ENCODE peak calls at places on chromosomes 4 and X, in four cellular contexts. N is OCI-LY7, M is endothelial cell of umbilical vein, H is kidney. A is an unnamed sample.

GRCh38 chr4:181933471-181933870 is 309.7 kb upstream of the TENM3 start:
- DNase-seq in N (no peak), M (no peak), H (no peak), A (no peak)

GRCh38 chr4:45442466-45442865 is 681.4 kb downstream of the GABRG1 start:
- DNase-seq in N (no peak), M (no peak), H (no peak), A (no peak)

GRCh38 chr4:71713611-71714203 is 70.2 kb downstream of the GC start:
- DNase-seq in N (peak), M (peak), H (no peak), A (no peak)

GRCh38 chr4:157170321-157170720 is 50.2 kb upstream of the GRIA2 start:
- DNase-seq in N (no peak), M (no peak), H (no peak), A (no peak)

GRCh38 chrX:41086627-41086932 is 1.3 kb downstream of the USP9X start:
- DNase-seq in N (no peak), M (no peak), H (no peak), A (no peak)

GRCh38 chr4:119040711-119041185 is 94.9 kb upstream of the MYOZ2 start:
- DNase-seq in N (no peak), M (no peak), H (no peak), A (no peak)

GRCh38 chr4:112189754-112190153 is 41.8 kb upstream of the AP1AR start:
- DNase-seq in N (no peak), M (peak), H (no peak), A (no peak)

GRCh38 chr4:67885727-67886126 is 1.9 kb upstream of the TMPRSS11D start:
- DNase-seq in N (no peak), M (peak), H (no peak), A (no peak)

GRCh38 chr4:99655315-99656081 is 2.1 kb downstream of the C4orf54 start:
- DNase-seq in N (no peak), M (peak), H (no peak), A (no peak)

GRCh38 chr4:28251831-28252230 is 1391.2 kb downstream of the STIM2 start:
- DNase-seq in N (no peak), M (no peak), H (no peak), A (no peak)

GRCh38 chr4:7398104-7398423 is 36.7 kb downstream of the PSAPL1 start:
- DNase-seq in N (no peak), M (no peak), H (no peak), A (no peak)

GRCh38 chrX:123860983-123861382 is 1.1 kb downstream of the XIAP start:
- DNase-seq in N (peak), M (peak), H (no peak), A (no peak)

GRCh38 chr4:53592128-53592527 is 842 bp upstream of the LNX1 start:
- DNase-seq in N (no peak), M (peak), H (no peak), A (no peak)

GRCh38 chrX:15579778-15580747 is 20.7 kb downstream of the ACE2 start:
- DNase-seq in N (no peak), M (peak), H (no peak), A (no peak)

GRCh38 chrX:110403436-110403835 is 44.8 kb downstream of the RTL9 start:
- DNase-seq in N (no peak), M (no peak), H (no peak), A (no peak)

GRCh38 chrX:51860679-51861078 is 32.7 kb upstream of the MAGED1 start:
- DNase-seq in N (peak), M (peak), H (no peak), A (no peak)

GRCh38 chr4:23889368-23889767 is 479 bp downstream of the PPARGC1A start:
- DNase-seq in N (no peak), M (no peak), H (no peak), A (no peak)

GRCh38 chr4:142238589-142238988 is 602.2 kb downstream of the IL15 start:
- DNase-seq in N (no peak), M (no peak), H (no peak), A (no peak)

GRCh38 chr4:40211224-40212185 is 14.7 kb downstream of the RHOH start:
- DNase-seq in N (no peak), M (no peak), H (no peak), A (no peak)

GRCh38 chrX:151984328-151984727 is 9.9 kb upstream of the GABRE start:
- DNase-seq in N (no peak), M (peak), H (no peak), A (no peak)

GRCh38 chr4:166896254-166896653 is 338.0 kb downstream of the SPOCK3 start:
- DNase-seq in N (no peak), M (no peak), H (peak), A (no peak)

GRCh38 chr4:85489273-85489672 is 14.3 kb downstream of the ARHGAP24 start:
- DNase-seq in N (no peak), M (no peak), H (no peak), A (no peak)

GRCh38 chr4:22480928-22481327 is 34.9 kb downstream of the ADGRA3 start:
- DNase-seq in N (no peak), M (no peak), H (no peak), A (no peak)

GRCh38 chr4:19678763-19679162 is 572.9 kb upstream of the SLIT2 start:
- DNase-seq in N (no peak), M (no peak), H (no peak), A (no peak)

GRCh38 chr4:89031272-89031671 is 25.7 kb downstream of the FAM13A start:
- DNase-seq in N (no peak), M (no peak), H (no peak), A (no peak)

GRCh38 chr4:173990126-173990878 is 293.2 kb downstream of the FBXO8 start:
- DNase-seq in N (peak), M (peak), H (no peak), A (no peak)

GRCh38 chr4:98658287-98659105 is at the start of gene TSPAN5:
- DNase-seq in N (peak), M (peak), H (peak), A (peak)

GRCh38 chr4:78749972-78750727 is 26.0 kb upstream of the BMP2K start:
- DNase-seq in N (peak), M (peak), H (no peak), A (no peak)

GRCh38 chr4:7805533-7806079 is 134.1 kb downstream of the AFAP1 start:
- DNase-seq in N (no peak), M (peak), H (peak), A (peak)

GRCh38 chr4:7978489-7978888 is 38.8 kb upstream of the AFAP1 start:
- DNase-seq in N (no peak), M (no peak), H (no peak), A (no peak)

GRCh38 chrX:19842542-19842941 is 44.9 kb downstream of the SH3KBP1 start:
- DNase-seq in N (no peak), M (no peak), H (no peak), A (peak)

GRCh38 chrX:40646489-40647306 is 663 bp downstream of the CXorf38 start:
- DNase-seq in N (peak), M (peak), H (peak), A (peak)

GRCh38 chrX:110944323-110944761 is 148.7 kb upstream of the CHRDL1 start:
- DNase-seq in N (no peak), M (no peak), H (no peak), A (no peak)

GRCh38 chrX:21975242-21975641 is 34.7 kb downstream of the SMS start:
- DNase-seq in N (no peak), M (no peak), H (no peak), A (no peak)

GRCh38 chrX:21972721-21973120 is 32.2 kb downstream of the SMS start:
- DNase-seq in N (no peak), M (peak), H (no peak), A (no peak)

GRCh38 chrX:21974011-21974385 is 33.5 kb downstream of the SMS start:
- DNase-seq in N (no peak), M (no peak), H (no peak), A (no peak)

GRCh38 chrX:21972046-21972445 is 31.5 kb downstream of the SMS start:
- DNase-seq in N (no peak), M (no peak), H (no peak), A (no peak)

GRCh38 chrX:21973321-21974010 is 33.0 kb downstream of the SMS start:
- DNase-seq in N (no peak), M (no peak), H (no peak), A (no peak)
- H3K27ac ChIP-seq in N (no peak), M (peak), H (peak), A (peak)

DNA sequence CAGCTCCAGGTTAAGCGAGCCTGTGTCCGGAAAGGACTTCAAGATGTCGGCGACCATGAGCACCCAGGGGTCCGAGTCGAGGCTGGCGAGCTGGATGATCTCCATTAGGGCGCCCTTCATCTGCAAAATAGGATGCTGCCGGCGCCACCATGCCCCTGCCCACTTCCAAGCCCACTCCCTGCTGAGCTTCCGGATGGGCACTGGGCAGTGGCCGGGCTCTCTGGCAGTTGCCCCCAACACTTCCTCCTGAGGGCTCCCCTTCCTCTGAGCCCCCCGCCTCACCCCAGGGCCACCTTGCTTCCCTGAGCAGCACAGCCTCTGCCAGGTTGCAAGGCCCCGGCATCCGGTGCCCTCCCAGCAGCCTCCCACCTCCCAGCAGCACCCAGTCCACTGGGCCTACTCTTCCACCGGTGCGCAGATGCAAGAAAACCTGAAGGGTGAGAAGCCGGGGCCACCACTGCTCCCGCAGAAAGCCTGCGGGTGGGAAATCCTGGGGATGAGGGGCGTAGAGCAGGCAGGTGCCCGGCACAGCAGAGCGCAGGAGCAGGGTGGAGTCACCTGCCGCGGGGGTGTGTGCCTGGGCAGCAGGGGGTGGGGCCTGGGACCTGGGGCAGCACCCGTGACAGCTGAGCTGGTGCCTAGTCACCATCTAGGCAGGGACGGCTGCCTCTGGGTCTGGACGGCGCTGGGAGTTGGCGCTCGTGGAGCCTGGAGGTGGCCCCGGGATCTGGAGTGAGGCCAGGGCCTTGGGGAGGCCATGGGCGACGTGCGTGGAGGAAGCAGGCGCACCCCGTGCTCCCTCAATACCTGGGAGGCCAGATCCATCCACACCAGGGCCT is 17.0 kb downstream of the NELFA start:
- DNase-seq in N (no peak), M (no peak), H (peak), A (peak)
- H3K4me3 ChIP-seq in N (no peak), M (no peak), H (no peak), A (no peak)

DNA sequence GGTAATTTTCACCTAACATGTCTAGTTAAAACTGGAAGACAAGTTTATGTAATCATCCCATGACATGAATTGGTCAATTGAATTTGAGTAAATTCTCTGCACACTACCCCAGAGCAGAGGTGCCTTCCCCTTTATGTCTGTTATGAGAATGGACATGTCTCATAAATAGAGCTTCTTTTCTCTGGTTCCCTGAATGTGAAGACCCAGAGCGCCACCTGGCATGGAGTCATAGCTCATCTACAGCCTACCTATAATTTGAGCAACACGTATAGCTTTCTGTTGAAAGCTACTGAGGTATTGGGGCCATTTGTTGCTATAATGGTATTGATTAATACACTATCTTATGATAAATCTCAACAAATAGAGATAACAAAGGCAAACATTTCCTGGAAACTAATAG is 626.5 kb upstream of the GALNTL6 start:
- DNase-seq in N (no peak), M (no peak), H (no peak), A (no peak)
- TF ChIP-seq CTCF in N (peak), M (no peak), H (peak), A (no peak)

DNA sequence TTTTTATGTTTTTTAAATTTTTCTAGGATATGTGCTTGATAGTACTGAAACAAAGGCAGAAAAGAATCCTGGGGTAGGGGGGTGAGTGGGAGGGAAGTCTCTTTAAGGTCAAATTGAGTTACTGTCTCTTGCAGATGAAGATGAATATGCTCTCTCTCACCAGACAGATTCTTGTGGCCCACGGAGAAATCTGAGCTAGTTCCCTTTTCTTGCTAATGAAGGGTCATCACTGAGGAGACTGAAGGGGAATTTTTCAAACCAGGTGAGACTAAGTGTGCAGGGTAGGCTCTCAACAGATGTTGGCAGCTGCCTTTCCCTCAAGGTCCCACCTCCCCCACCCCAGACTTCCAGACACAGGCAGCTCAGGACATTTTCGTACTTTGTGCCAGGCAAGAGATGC is 21.5 kb downstream of the FAM9C start:
- DNase-seq in N (peak), M (no peak), H (no peak), A (no peak)
- H3K27ac ChIP-seq in N (no peak), M (no peak), H (no peak), A (no peak)

GRCh38 chr4:80294206-80294605 is 27.7 kb downstream of the FGF5 start:
- DNase-seq in N (no peak), M (no peak), H (no peak), A (no peak)

GRCh38 chr4:80295331-80295730 is 28.9 kb downstream of the FGF5 start:
- DNase-seq in N (no peak), M (no peak), H (no peak), A (no peak)

GRCh38 chr4:80295841-80296240 is 29.4 kb downstream of the FGF5 start:
- DNase-seq in N (no peak), M (no peak), H (no peak), A (no peak)
- H3K4me3 ChIP-seq in N (no peak), M (no peak), H (no peak), A (no peak)

GRCh38 chr4:83605216-83605615 is 69.3 kb downstream of the GPAT3 start:
- DNase-seq in N (no peak), M (no peak), H (no peak), A (no peak)

GRCh38 chr4:83606435-83606834 is 70.5 kb downstream of the GPAT3 start:
- DNase-seq in N (no peak), M (no peak), H (no peak), A (no peak)

GRCh38 chr4:83604315-83604714 is 68.4 kb downstream of the GPAT3 start:
- DNase-seq in N (no peak), M (no peak), H (no peak), A (no peak)

GRCh38 chr4:83605744-83606172 is 69.8 kb downstream of the GPAT3 start:
- DNase-seq in N (no peak), M (no peak), H (no peak), A (no peak)

DNA sequence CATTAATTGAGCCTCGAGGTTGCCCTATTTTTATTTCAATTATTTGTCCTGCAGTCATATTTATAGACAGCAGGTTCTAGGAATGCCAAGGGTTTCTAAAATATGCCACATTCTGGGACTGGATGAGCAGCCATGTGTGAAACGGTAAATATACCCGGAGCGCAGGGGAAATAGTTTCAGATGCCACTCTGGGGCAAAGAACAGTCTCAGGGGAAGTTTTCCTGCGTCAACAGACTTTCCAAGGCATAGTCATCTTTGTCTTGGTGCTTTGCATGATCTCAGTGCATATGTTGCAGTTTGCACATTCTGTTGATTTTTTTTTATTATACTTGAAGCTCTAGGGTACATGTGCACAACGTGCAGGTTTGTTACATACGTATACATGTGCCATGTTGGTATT is 71.0 kb downstream of the GPAT3 start:
- DNase-seq in N (no peak), M (no peak), H (no peak), A (no peak)
- TF ChIP-seq CTCF in N (no peak), M (no peak), H (no peak), A (no peak)

DNA sequence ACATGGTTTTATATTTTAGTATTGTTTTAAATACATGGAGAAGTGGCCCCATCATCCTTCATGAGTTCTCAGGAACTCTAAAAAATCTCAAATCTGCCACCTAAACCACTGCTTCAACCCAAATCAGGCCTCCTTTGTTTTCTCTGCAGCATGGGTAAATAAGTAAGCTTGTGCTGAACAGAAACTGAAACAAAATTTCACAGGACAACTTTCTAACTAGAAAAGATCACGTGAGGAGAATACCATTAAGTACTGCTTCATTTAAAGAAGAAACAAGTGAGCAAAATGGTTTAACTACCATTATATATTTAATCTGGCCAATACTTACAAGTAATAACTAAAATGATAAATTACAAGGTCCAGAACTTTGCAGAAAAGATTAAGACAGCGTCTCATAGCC is 2.5 kb downstream of the ARAP2 start:
- DNase-seq in N (peak), M (no peak), H (no peak), A (no peak)
- H3K27ac ChIP-seq in N (no peak), M (no peak), H (peak), A (no peak)

A was measured in coronary artery.